ENCODE peak calls at places on chromosomes 5 and 9, in five cellular contexts. One of them, this sample, is unnamed.

GRCh38 chr5:177509361-177509951 is at the start of gene DOK3:
- DNase-seq in SK-N-SH: no peak
- DNase-seq in IMR-90: no peak
- DNase-seq in GM12878: no peak
- DNase-seq in HepG2: no peak
- DNase-seq in this sample: peak; percentile 66

GRCh38 chr5:136337788-136338187 is 27.6 kb downstream of the TRPC7 start:
- DNase-seq in SK-N-SH: no peak
- DNase-seq in IMR-90: no peak
- DNase-seq in GM12878: no peak
- DNase-seq in HepG2: peak; percentile 9
- DNase-seq in this sample: no peak

GRCh38 chr9:18122156-18122555 is 351.8 kb upstream of the ADAMTSL1 start:
- DNase-seq in SK-N-SH: no peak
- DNase-seq in IMR-90: peak; percentile 18
- DNase-seq in GM12878: no peak
- DNase-seq in HepG2: no peak
- DNase-seq in this sample: no peak

GRCh38 chr9:3954228-3954949 is 345.5 kb downstream of the GLIS3 start:
- DNase-seq in SK-N-SH: no peak
- DNase-seq in IMR-90: no peak
- DNase-seq in GM12878: no peak
- DNase-seq in HepG2: no peak
- DNase-seq in this sample: no peak

GRCh38 chr9:3931996-3932906 is 367.6 kb downstream of the GLIS3 start:
- DNase-seq in SK-N-SH: no peak
- DNase-seq in IMR-90: peak; percentile 43
- DNase-seq in GM12878: no peak
- DNase-seq in HepG2: no peak
- DNase-seq in this sample: no peak

GRCh38 chr9:88537743-88538055 is 2.7 kb downstream of the NXNL2 start:
- DNase-seq in SK-N-SH: peak; percentile 50
- DNase-seq in IMR-90: peak; percentile 87
- DNase-seq in GM12878: no peak
- DNase-seq in HepG2: no peak
- DNase-seq in this sample: no peak

GRCh38 chr9:96719538-96720315 is 58.2 kb downstream of the ZNF510 start:
- DNase-seq in SK-N-SH: peak; percentile 15
- DNase-seq in IMR-90: no peak
- DNase-seq in GM12878: no peak
- DNase-seq in HepG2: no peak
- DNase-seq in this sample: no peak

GRCh38 chr9:99114846-99115500 is 10.1 kb downstream of the TGFBR1 start:
- DNase-seq in SK-N-SH: no peak
- DNase-seq in IMR-90: no peak
- DNase-seq in GM12878: no peak
- DNase-seq in HepG2: no peak
- DNase-seq in this sample: no peak

GRCh38 chr9:88871669-88872068 is 119.6 kb upstream of the S1PR3 start:
- DNase-seq in SK-N-SH: no peak
- DNase-seq in IMR-90: no peak
- DNase-seq in GM12878: no peak
- DNase-seq in HepG2: no peak
- DNase-seq in this sample: no peak

GRCh38 chr5:170971-171800 is 20.1 kb upstream of the LRRC14B start:
- DNase-seq in SK-N-SH: no peak
- DNase-seq in IMR-90: no peak
- DNase-seq in GM12878: no peak
- DNase-seq in HepG2: no peak
- DNase-seq in this sample: no peak

GRCh38 chr9:110316255-110316921 is 21.3 kb downstream of the TXNDC8 start:
- DNase-seq in SK-N-SH: no peak
- DNase-seq in IMR-90: no peak
- DNase-seq in GM12878: no peak
- DNase-seq in HepG2: no peak
- DNase-seq in this sample: no peak

GRCh38 chr5:44774279-44774880 is 34.4 kb upstream of the MRPS30 start:
- DNase-seq in SK-N-SH: peak; percentile 20
- DNase-seq in IMR-90: peak; percentile 52
- DNase-seq in GM12878: no peak
- DNase-seq in HepG2: peak; percentile 34
- DNase-seq in this sample: peak; percentile 31

GRCh38 chr5:127886141-127886540 is 182.9 kb downstream of the CCDC192 start:
- DNase-seq in SK-N-SH: no peak
- DNase-seq in IMR-90: no peak
- DNase-seq in GM12878: no peak
- DNase-seq in HepG2: no peak
- DNase-seq in this sample: no peak

GRCh38 chr5:132688536-132689409 is 15.0 kb downstream of the IL4 start:
- DNase-seq in SK-N-SH: no peak
- DNase-seq in IMR-90: peak; percentile 23
- DNase-seq in GM12878: no peak
- DNase-seq in HepG2: no peak
- DNase-seq in this sample: no peak

GRCh38 chr9:127360205-127360604 is 36.8 kb upstream of the SLC2A8 start:
- DNase-seq in SK-N-SH: no peak
- DNase-seq in IMR-90: no peak
- DNase-seq in GM12878: no peak
- DNase-seq in HepG2: no peak
- DNase-seq in this sample: peak; percentile 21
- TF ChIP-seq MXI1 in SK-N-SH: no peak
- TF ChIP-seq MXI1 in IMR-90: no peak
- TF ChIP-seq MXI1 in GM12878: no peak
- TF ChIP-seq MXI1 in HepG2: no peak
- TF ChIP-seq MXI1 in this sample: no peak

DNA sequence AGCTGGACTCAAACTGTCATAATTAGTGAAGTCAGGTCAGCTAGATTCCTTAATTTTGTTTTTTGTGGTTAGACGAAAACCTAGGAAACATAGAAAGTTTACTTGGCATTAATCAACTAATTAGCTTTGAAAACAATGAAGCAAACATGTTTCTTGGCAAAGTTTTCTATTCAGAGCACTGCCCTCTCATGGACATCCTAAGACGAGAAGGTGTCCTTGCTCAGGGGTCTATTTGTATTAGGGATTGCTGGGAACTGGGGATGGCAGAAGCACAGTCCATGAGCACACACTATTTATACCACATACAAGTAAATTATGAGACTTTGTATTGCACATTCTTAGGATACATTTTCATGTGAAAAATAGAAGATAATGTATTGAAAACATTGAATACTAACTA is 49.7 kb downstream of the POC5 start:
- DNase-seq in SK-N-SH: no peak
- DNase-seq in IMR-90: no peak
- DNase-seq in GM12878: no peak
- DNase-seq in HepG2: peak; percentile 20
- DNase-seq in this sample: no peak
- TF ChIP-seq MXI1 in SK-N-SH: no peak
- TF ChIP-seq MXI1 in IMR-90: no peak
- TF ChIP-seq MXI1 in GM12878: no peak
- TF ChIP-seq MXI1 in HepG2: no peak
- TF ChIP-seq MXI1 in this sample: no peak

GRCh38 chr9:137178939-137179630 is 7.2 kb upstream of the TMEM210 start:
- DNase-seq in SK-N-SH: no peak
- DNase-seq in IMR-90: no peak
- DNase-seq in GM12878: no peak
- DNase-seq in HepG2: no peak
- DNase-seq in this sample: no peak

GRCh38 chr9:137180491-137180890 is 7.9 kb downstream of the ANAPC2 start:
- DNase-seq in SK-N-SH: no peak
- DNase-seq in IMR-90: no peak
- DNase-seq in GM12878: no peak
- DNase-seq in HepG2: no peak
- DNase-seq in this sample: no peak

GRCh38 chr9:137179761-137180160 is 7.9 kb upstream of the TMEM210 start:
- DNase-seq in SK-N-SH: no peak
- DNase-seq in IMR-90: no peak
- DNase-seq in GM12878: no peak
- DNase-seq in HepG2: no peak
- DNase-seq in this sample: no peak

GRCh38 chr9:137176302-137177182 is 4.7 kb upstream of the TMEM210 start:
- DNase-seq in SK-N-SH: no peak
- DNase-seq in IMR-90: peak; percentile 17
- DNase-seq in GM12878: no peak
- DNase-seq in HepG2: peak; percentile 49
- DNase-seq in this sample: peak; percentile 49

DNA sequence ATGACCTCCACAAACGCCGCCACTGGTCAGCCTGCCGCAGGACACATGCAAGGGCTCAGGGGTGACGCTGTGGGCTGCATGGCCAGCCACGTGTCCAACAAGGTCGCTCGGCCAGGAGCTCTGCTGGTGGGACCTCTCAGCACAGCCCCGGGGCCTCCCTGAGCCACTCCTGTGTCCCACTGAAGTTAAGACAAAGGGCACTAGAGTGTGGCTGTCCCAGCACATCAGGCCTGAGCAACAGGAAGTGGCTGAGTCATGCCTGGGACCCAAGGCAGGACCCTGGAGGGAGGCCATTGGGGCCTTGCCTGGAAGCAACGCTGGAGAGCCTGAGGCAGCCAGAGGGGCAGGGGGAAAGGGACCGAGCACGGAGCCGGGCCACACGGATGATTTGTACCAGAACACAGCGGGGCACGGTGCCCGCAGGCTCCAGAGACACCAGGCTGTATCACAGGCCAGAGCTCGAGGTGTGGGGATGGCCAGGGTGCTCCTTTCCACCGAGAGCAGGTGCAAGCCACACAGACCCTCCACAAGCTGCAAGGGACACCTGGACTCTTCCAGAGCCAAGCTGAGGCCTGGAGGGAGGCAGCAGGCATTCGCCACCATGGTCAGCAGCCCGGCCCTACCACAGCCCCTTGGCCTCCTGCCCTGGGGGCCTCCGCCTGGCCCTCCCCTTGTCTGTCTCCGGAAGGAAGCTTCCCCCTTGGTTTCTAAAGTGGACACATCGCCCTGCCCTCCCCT is 6.5 kb upstream of the TMEM210 start:
- DNase-seq in SK-N-SH: no peak
- DNase-seq in IMR-90: no peak
- DNase-seq in GM12878: no peak
- DNase-seq in HepG2: no peak
- DNase-seq in this sample: no peak
- TF ChIP-seq MXI1 in SK-N-SH: no peak
- TF ChIP-seq MXI1 in IMR-90: no peak
- TF ChIP-seq MXI1 in GM12878: no peak
- TF ChIP-seq MXI1 in HepG2: no peak
- TF ChIP-seq MXI1 in this sample: no peak

DNA sequence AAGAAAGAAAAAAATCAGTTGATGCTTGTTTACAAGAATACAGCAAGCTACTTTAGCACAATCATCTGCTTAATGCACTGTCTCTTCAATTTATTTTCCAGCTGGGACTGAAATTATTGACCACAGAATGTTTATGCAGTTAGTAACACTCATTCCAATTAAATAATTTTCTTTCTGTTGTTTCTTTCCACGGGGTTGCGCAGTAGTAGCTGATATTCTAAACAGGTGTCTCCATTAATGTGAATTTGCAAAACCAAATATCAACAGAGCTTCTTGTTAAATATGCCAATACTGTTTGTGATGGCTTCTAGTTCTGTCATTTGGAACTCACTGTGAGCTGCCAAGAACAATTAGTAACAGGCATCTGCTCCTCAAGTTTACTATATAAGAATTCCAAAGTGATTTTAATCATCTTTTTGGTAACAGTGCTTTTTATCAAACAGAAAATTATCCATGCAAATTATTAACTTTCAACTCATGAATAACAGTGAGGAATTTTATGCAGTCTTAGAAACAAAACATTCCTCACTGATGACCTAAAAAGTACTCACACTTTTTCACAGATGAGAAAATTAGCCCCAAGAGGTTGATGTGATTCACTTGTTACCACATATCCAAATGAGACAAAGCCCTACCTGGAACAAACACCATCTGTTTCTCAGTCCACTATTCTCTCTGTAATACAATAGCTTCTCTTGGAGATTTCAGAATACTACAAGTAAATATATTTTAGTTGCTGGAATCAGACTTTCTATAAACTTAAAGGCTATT is 567.6 kb upstream of the RGMB start:
- DNase-seq in SK-N-SH: no peak
- DNase-seq in IMR-90: peak; percentile 43
- DNase-seq in GM12878: no peak
- DNase-seq in HepG2: no peak
- DNase-seq in this sample: no peak
- TF ChIP-seq MXI1 in SK-N-SH: no peak
- TF ChIP-seq MXI1 in IMR-90: no peak
- TF ChIP-seq MXI1 in GM12878: no peak
- TF ChIP-seq MXI1 in HepG2: no peak
- TF ChIP-seq MXI1 in this sample: no peak

GRCh38 chr5:88660326-88660946 is 222.5 kb downstream of the MEF2C start:
- DNase-seq in SK-N-SH: no peak
- DNase-seq in IMR-90: peak; percentile 13
- DNase-seq in GM12878: no peak
- DNase-seq in HepG2: no peak
- DNase-seq in this sample: no peak

GRCh38 chr5:88663793-88664216 is 219.2 kb downstream of the MEF2C start:
- DNase-seq in SK-N-SH: no peak
- DNase-seq in IMR-90: no peak
- DNase-seq in GM12878: no peak
- DNase-seq in HepG2: no peak
- DNase-seq in this sample: no peak

GRCh38 chr5:88662801-88663360 is 220.1 kb downstream of the MEF2C start:
- DNase-seq in SK-N-SH: no peak
- DNase-seq in IMR-90: no peak
- DNase-seq in GM12878: no peak
- DNase-seq in HepG2: no peak
- DNase-seq in this sample: no peak

GRCh38 chr5:88660947-88661869 is 221.8 kb downstream of the MEF2C start:
- DNase-seq in SK-N-SH: peak; percentile 98
- DNase-seq in IMR-90: peak; percentile 77
- DNase-seq in GM12878: no peak
- DNase-seq in HepG2: no peak
- DNase-seq in this sample: peak; percentile 56

GRCh38 chr5:88661870-88662207 is 221.1 kb downstream of the MEF2C start:
- DNase-seq in SK-N-SH: no peak
- DNase-seq in IMR-90: no peak
- DNase-seq in GM12878: no peak
- DNase-seq in HepG2: no peak
- DNase-seq in this sample: no peak
- TF ChIP-seq MXI1 in SK-N-SH: no peak
- TF ChIP-seq MXI1 in IMR-90: no peak
- TF ChIP-seq MXI1 in GM12878: no peak
- TF ChIP-seq MXI1 in HepG2: no peak
- TF ChIP-seq MXI1 in this sample: no peak